ENCODE peak calls at places on chromosomes 6 and 20, in four cellular contexts. J is mesendoderm, R is neuronal stem cell, L is IMR-90. D is an unnamed sample.

GRCh38 chr6:16985484-16986284 is 116.2 kb upstream of the STMND1 start:
- DNase-seq in J (no peak), L (peak; percentile 88), R (no peak), D (no peak)

GRCh38 chr6:113381957-113382356 is 475.2 kb upstream of the MARCKS start:
- DNase-seq in R (no peak), J (no peak), L (peak; percentile 75), D (no peak)

GRCh38 chr6:148548749-148549140 is 198.1 kb upstream of the UST start:
- DNase-seq in J (no peak), L (no peak), R (no peak), D (no peak)

GRCh38 chr6:152441892-152442291 is 195.3 kb downstream of the SYNE1 start:
- DNase-seq in L (no peak), J (no peak), R (no peak), D (no peak)

GRCh38 chr20:20741067-20742045 is 28.9 kb upstream of the RALGAPA2 start:
- DNase-seq in R (no peak), L (no peak), J (no peak), D (no peak)

GRCh38 chr6:572596-573265 is 84.2 kb downstream of the HUS1B start:
- DNase-seq in L (peak; percentile 9), J (no peak), R (no peak), D (no peak)

GRCh38 chr6:26273673-26274595 is 91.1 kb upstream of the BTN3A2 start:
- DNase-seq in R (no peak), J (no peak), L (peak; percentile 42), D (no peak)

GRCh38 chr6:22412994-22413393 is 116.2 kb upstream of the PRL start:
- DNase-seq in J (no peak), R (no peak), L (no peak), D (no peak)

GRCh38 chr20:59723607-59724456 is 119.5 kb downstream of the PHACTR3 start:
- DNase-seq in L (no peak), R (no peak), J (peak; percentile 0), D (no peak)

GRCh38 chr6:154932562-154933027 is 62.5 kb upstream of the TIAM2 start:
- DNase-seq in R (no peak), J (peak; percentile 96), L (peak; percentile 78), D (no peak)

DNA sequence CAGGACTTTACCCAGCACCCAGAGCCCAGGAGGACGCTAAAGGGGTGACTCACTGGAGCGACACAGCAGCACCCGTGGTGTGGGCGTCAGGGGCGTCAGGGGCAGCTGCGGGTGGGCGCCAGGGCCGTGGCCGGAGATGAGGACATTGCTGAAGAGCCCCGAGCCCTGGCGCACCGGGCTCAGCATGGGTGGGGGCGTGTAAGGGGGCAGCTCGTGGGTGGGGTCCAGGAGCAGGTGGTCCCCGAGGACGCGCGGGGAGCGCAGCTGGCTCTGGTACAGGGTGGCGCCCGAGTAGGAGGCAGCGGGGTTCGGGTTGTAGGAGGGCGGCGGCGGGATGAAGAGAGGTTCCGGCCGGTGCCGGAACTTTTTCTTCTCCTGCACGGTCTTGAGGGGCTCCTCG is 41.6 kb upstream of the MRPS10 start:
- DNase-seq in R (no peak), J (no peak), L (no peak), D (no peak)
- H2BK15ac ChIP-seq in R (no peak overlapping the region), J (no peak overlapping the region), L (no peak overlapping the region), D (no peak overlapping the region)

GRCh38 chr20:63979549-63980316 is at the start of gene SAMD10:
- DNase-seq in J (peak; percentile 42), L (peak; percentile 53), R (no peak), D (peak; percentile 60)
- H2BK15ac ChIP-seq in J (no peak within 1 kb of the TSS), L (no peak within 1 kb of the TSS), R (peak within 1 kb of the TSS; percentile 86), D (no peak within 1 kb of the TSS)

DNA sequence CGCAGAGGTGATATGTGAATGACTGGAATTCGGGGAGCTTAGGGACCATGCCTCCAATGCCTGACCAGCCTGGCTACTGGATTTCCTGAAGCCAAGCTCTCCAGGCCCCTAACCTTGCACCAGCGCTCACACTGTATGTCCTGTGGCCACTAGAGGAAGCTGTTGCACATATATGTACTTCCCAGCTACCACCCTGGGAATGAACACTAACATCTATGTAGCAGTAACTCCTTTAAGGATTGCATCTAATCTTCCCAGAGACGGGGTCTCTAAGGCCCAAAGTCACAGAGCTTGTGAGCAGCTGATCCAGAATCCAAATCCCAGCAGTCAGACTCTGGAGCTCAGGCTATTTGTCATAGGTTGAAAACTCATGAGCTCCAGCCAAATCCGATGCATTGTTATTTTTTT is 20.4 kb upstream of the BPIFB1 start:
- DNase-seq in R (peak; percentile 38), L (peak; percentile 53), J (peak; percentile 82), D (peak; percentile 75)
- H2BK15ac ChIP-seq in R (no peak overlapping the region), L (no peak overlapping the region), J (no peak overlapping the region), D (no peak overlapping the region)

GRCh38 chr20:50247196-50248094 is 56.8 kb downstream of the CEBPB start:
- DNase-seq in R (no peak), J (no peak), L (no peak), D (no peak)

GRCh38 chr20:50245561-50246366 is 55.1 kb downstream of the CEBPB start:
- DNase-seq in J (no peak), R (no peak), L (peak; percentile 85), D (no peak)

GRCh38 chr20:50246367-50247195 is 56.0 kb downstream of the CEBPB start:
- DNase-seq in L (no peak), J (no peak), R (no peak), D (no peak)

GRCh38 chr20:50249447-50250388 is 59.1 kb downstream of the CEBPB start:
- DNase-seq in L (no peak), J (no peak), R (no peak), D (no peak)

GRCh38 chr20:50248104-50248631 is 57.5 kb downstream of the CEBPB start:
- DNase-seq in L (peak; percentile 63), R (no peak), J (no peak), D (no peak)
- H2BK15ac ChIP-seq in L (peak overlapping the region; percentile 98), R (peak overlapping the region; percentile 50), J (no peak overlapping the region), D (no peak overlapping the region)

DNA sequence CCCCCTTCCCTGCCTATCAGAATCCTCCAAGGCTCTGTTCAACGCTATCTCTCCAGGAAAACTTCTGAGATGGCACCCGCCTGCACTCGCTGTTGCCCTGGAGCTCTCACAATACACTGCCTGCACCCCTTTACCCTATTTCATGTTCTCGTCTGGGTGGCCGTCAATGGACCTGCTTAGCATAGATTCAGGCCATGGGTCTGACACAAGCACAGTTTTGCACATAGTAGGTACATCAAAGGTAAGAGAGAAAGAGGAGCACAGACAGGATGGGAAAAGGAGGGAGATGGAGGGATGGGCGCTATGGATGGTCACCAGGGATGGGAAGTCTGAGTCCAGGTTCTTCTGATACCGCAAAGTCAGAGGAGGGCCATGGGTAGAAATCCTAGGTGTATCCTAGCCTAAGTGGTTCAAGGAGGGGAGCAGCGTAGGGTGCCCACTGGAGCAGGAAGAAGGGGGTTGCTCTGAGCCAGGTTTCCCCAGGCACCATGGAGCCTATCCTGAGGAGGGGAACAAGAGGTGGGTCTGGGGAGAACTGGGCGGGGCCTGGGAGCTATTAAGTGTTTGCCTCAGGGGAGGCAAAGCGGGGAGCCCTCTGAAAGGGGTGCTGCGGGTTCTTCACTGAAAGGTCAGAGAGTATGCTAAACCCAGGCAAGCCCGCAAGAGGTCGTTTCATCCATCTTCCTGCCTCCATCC is 89.3 kb downstream of the MRPL14 start:
- DNase-seq in L (no peak), R (no peak), J (no peak), D (no peak)
- H2BK15ac ChIP-seq in L (peak overlapping the region; percentile 64), R (no peak overlapping the region), J (no peak overlapping the region), D (no peak overlapping the region)

D was measured in H9.